ENCODE peak calls at places on chromosomes 13 and 19, in four cellular contexts. K is ovary; S is CD4-positive, alpha-beta T cell; D is kidney epithelial cell. U is an unnamed sample.

GRCh38 chr13:94674609-94675348 is 37.6 kb downstream of the SOX21 start:
- DNase-seq in S (peak), D (peak), K (no peak), U (no peak)

GRCh38 chr13:75149781-75150180 is 332.2 kb downstream of the TBC1D4 start:
- DNase-seq in K (no peak), S (no peak), D (no peak), U (no peak)

GRCh38 chr19:46069841-46070341 is 29.1 kb upstream of the IGFL4 start:
- DNase-seq in D (peak), K (no peak), S (no peak), U (no peak)

GRCh38 chr13:91348906-91349435 is 1.5 kb downstream of the MIR17HG start:
- DNase-seq in D (no peak), K (peak), S (peak), U (peak)

GRCh38 chr19:30664358-30665058 is 292.3 kb downstream of the ZNF536 start:
- DNase-seq in S (no peak), K (no peak), D (no peak), U (no peak)

GRCh38 chr13:21402586-21403307 is 56.4 kb downstream of the ZDHHC20 start:
- DNase-seq in D (peak), K (no peak), S (no peak), U (no peak)

GRCh38 chr19:29810504-29810871 is 1.3 kb upstream of the CCNE1 start:
- DNase-seq in D (no peak), S (no peak), K (peak), U (no peak)

GRCh38 chr13:111099292-111099691 is 15.8 kb upstream of the ARHGEF7 start:
- DNase-seq in K (no peak), D (no peak), S (no peak), U (no peak)

GRCh38 chr19:38993271-38993670 is 17.7 kb upstream of the FBXO17 start:
- DNase-seq in K (no peak), D (peak), S (no peak), U (no peak)

GRCh38 chr13:28684257-28684656 is 25.3 kb downstream of the POMP start:
- DNase-seq in S (no peak), K (no peak), D (no peak), U (no peak)

GRCh38 chr13:40534456-40534855 is 132.0 kb downstream of the FOXO1 start:
- DNase-seq in D (no peak), S (no peak), K (no peak), U (no peak)

GRCh38 chr13:75931116-75931515 is 295.0 kb downstream of the LMO7 start:
- DNase-seq in S (no peak), D (no peak), K (no peak), U (no peak)

GRCh38 chr19:46925548-46925950 is 64.8 kb downstream of the ARHGAP35 start:
- DNase-seq in S (no peak), K (no peak), D (no peak), U (no peak)

GRCh38 chr19:38233740-38234251 is 9.8 kb upstream of the DPF1 start:
- DNase-seq in S (peak), K (no peak), D (no peak), U (peak)

GRCh38 chr13:46609052-46609451 is 56.1 kb downstream of the LRCH1 start:
- DNase-seq in D (no peak), K (no peak), S (no peak), U (no peak)

GRCh38 chr13:49789961-49790360 is 2.5 kb downstream of the KPNA3 start:
- DNase-seq in K (no peak), D (no peak), S (no peak), U (no peak)

GRCh38 chr13:49791214-49791752 is 1.2 kb downstream of the KPNA3 start:
- DNase-seq in S (no peak), K (no peak), D (no peak), U (no peak)

GRCh38 chr13:49791753-49792549 is 531 bp downstream of the KPNA3 start:
- DNase-seq in D (no peak), S (peak), K (peak), U (peak)

DNA sequence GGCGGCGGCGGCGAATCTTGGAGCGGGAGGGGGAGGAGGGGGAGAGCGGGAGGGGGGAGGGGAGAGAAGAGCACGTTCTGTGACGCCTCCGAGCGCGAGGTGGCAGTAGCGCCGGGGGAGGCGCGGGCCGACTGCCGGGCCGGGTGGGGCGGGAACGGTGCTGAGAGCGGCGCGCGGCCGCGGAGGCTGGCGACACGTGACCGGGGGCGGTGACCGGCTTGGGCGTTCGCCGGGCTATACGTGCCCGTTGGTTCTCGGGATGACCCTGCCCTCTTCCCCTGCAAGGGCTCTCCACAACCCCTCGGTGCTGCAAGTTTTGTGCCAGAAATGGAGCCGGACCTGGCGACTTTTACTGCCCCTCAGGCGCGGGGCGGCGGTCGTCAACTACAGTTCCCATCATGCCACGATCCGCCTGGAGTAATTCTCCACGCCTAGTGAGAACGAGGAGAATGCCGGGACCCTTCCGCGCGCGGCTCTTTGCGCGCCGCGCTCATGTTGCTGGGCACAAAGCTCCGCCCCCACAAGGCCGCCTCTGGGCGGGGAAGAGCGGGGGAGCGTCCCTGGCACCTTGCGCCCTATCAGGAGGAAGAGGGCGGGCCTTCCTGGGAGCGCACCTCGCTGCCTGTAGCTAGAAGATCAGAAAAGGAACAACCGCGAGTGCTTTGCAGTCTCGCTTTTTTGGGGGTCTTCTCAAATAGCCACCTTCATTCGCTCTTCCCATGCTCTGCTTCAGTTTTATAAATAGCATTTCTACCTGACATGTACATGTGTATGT is at the start of gene KPNA3:
- DNase-seq in S (peak), K (peak), D (peak), U (peak)
- TF ChIP-seq CTCF in S (no peak), K (no peak), D (no peak), U (no peak)

DNA sequence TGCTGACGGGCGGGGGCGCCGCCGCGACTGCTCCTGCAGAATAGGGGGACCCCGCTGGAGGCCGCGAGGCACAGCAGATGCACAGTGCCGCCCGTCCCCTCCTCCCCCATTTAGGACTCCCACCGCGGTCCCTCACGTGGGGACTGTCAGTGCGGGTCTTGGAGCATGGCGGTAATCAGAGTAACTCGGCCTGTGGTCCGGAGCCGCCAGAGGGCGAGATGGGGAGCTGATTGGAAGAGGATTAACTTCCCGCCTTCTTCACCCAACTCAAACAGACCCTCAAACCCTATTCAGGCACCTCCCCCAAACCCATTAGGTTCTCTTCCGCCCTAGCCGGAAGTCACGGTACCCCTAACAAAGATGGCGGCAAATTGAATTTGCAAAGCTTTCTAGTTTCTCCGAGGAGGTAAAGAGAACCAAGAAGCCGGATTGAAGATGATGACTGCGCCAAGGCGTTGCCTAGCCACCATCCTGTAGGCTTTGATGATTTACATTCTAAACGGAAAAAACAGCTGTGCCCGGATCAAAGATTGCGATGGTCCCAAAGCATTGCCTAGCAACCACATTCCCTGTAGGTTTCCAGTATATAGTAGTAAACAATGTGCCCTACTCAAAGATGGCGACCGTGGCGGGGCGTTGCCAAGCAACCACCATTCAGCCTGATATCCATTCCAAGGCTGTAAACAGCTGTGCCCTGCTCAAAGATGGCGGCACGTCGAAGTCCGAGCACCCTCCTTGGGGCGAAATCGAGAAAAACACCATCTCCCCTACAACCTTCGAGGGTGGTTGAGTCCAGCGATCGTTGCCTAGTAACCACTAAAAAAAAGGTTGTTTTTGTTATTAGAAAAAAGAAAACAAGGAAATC is at the start of gene FUZ:
- DNase-seq in S (peak), D (peak), K (peak), U (peak)
- TF ChIP-seq CTCF in S (no peak), D (peak), K (peak), U (no peak)

DNA sequence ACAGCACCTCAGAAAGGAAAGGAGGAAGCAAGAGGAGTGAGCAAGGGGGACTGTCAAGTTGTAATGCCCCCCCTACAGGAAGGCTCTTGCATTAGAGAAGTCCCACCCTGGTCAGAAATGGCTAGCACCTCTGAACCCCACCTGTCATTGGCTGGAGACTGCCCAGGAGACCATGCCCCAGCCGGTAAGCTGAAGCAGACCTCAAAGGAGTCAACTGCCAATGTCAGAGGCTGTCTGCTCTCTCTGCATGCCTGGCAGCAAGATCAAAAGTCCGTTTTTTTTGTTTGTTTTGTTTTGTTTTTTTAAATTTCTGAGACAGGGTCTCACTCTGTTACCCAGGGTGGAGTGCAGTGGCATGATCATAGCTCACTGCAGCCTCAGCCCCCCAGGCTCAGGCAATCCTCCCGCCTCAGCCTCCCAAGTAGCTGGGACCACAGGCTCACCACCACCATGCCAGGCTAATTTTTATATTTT is 8.1 kb upstream of the BCL3 start:
- DNase-seq in K (no peak), S (no peak), D (no peak), U (no peak)
- TF ChIP-seq CTCF in K (no peak), S (no peak), D (peak), U (no peak)

GRCh38 chr19:15173746-15174404 is 26.9 kb downstream of the NOTCH3 start:
- DNase-seq in K (no peak), S (no peak), D (no peak), U (no peak)
- TF ChIP-seq CTCF in K (no peak), S (no peak), D (peak), U (no peak)

GRCh38 chr19:51712461-51713081 is 11.2 kb downstream of the HAS1 start:
- DNase-seq in K (no peak), S (no peak), D (no peak), U (no peak)
- TF ChIP-seq CTCF in K (no peak), S (no peak), D (peak), U (no peak)

GRCh38 chr13:44142911-44143665 is 230.5 kb upstream of the SERP2 start:
- DNase-seq in S (no peak), D (peak), K (no peak), U (no peak)

GRCh38 chr13:44142540-44142867 is 231.1 kb upstream of the SERP2 start:
- DNase-seq in K (no peak), S (no peak), D (no peak), U (no peak)

GRCh38 chr13:44140146-44140545 is 233.5 kb upstream of the SERP2 start:
- DNase-seq in S (no peak), K (no peak), D (no peak), U (no peak)

GRCh38 chr13:44141725-44142539 is 231.7 kb upstream of the SERP2 start:
- DNase-seq in D (peak), S (peak), K (peak), U (peak)

GRCh38 chr13:44141213-44141724 is 232.4 kb upstream of the SERP2 start:
- DNase-seq in S (no peak), D (no peak), K (no peak), U (no peak)
- TF ChIP-seq CTCF in S (no peak), D (no peak), K (no peak), U (no peak)

U was measured in activated B cell treated with CpG ODN at 0.5 μM for 24 hours.